ENCODE peak calls at places on chromosome 21, in eight cellular contexts. P is keratinocyte, R is heart left ventricle, B is ovary, Y is endodermal cell, T is endothelial cell of umbilical vein, D is thoracic aorta, G is lower lobe of right lung. F is an unnamed sample.
A peak's percentile ranks its signal among the peaks of the same experiment; 100 is the strongest.

GRCh38 chr21:25809013-25809412 is 74.2 kb downstream of the GABPA start:
- DNase-seq in P (peak; percentile 26), R (no peak), B (no peak), Y (no peak), T (no peak), D (no peak), G (no peak), F (no peak)

GRCh38 chr21:40658237-40658636 is 188.7 kb downstream of the DSCAM start:
- DNase-seq in P (no peak), R (no peak), B (no peak), Y (no peak), T (no peak), D (no peak), G (no peak), F (no peak)

GRCh38 chr21:42245348-42246185 is 26.6 kb downstream of the ABCG1 start:
- DNase-seq in P (no peak), R (no peak), B (no peak), Y (no peak), T (no peak), D (no peak), G (peak; percentile 43), F (peak; percentile 92)

GRCh38 chr21:34834852-34835501 is 166.2 kb downstream of the CLIC6 start:
- DNase-seq in P (no peak), R (no peak), B (no peak), Y (no peak), T (no peak), D (no peak), G (no peak), F (no peak)

GRCh38 chr21:41895643-41896493 is 16.7 kb upstream of the PRDM15 start:
- DNase-seq in P (no peak), R (no peak), B (no peak), Y (peak; percentile 75), T (peak; percentile 29), D (no peak), G (no peak), F (no peak)

GRCh38 chr21:18951291-18952038 is 547.9 kb upstream of the TMPRSS15 start:
- DNase-seq in P (no peak), R (no peak), B (no peak), Y (peak; percentile 82), T (no peak), D (no peak), G (no peak), F (peak; percentile 23)

GRCh38 chr21:43665879-43666278 is 6.5 kb downstream of the RRP1B start:
- DNase-seq in P (no peak), R (no peak), B (no peak), Y (no peak), T (no peak), D (no peak), G (no peak), F (peak; percentile 62)

GRCh38 chr21:32426592-32427051 is 14.1 kb downstream of the EVA1C start:
- DNase-seq in P (no peak), R (no peak), B (no peak), Y (no peak), T (peak; percentile 73), D (no peak), G (no peak), F (no peak)

GRCh38 chr21:43364261-43364510 is 62.7 kb downstream of the SIK1 start:
- DNase-seq in P (no peak), R (no peak), B (no peak), Y (no peak), T (no peak), D (no peak), G (no peak), F (no peak)

GRCh38 chr21:33578214-33578613 is 10.3 kb downstream of the DONSON start:
- DNase-seq in P (no peak), R (no peak), B (no peak), Y (no peak), T (no peak), D (no peak), G (no peak), F (no peak)

GRCh38 chr21:45574691-45575090 is 32.5 kb upstream of the SLC19A1 start:
- DNase-seq in P (no peak), R (no peak), B (peak; percentile 57), Y (no peak), T (no peak), D (no peak), G (peak; percentile 41), F (peak; percentile 4)

GRCh38 chr21:45575304-45575992 is 33.2 kb upstream of the SLC19A1 start:
- DNase-seq in P (no peak), R (no peak), B (peak; percentile 37), Y (peak; percentile 35), T (no peak), D (no peak), G (peak; percentile 30), F (peak; percentile 7)

GRCh38 chr21:45572783-45573451 is 30.7 kb upstream of the SLC19A1 start:
- DNase-seq in P (no peak), R (no peak), B (peak; percentile 40), Y (peak; percentile 21), T (peak; percentile 36), D (no peak), G (no peak), F (peak; percentile 4)

GRCh38 chr21:45573452-45574035 is 31.3 kb upstream of the SLC19A1 start:
- DNase-seq in P (no peak), R (no peak), B (peak; percentile 50), Y (peak; percentile 36), T (peak; percentile 14), D (no peak), G (peak; percentile 34), F (peak; percentile 3)

GRCh38 chr21:45574081-45574501 is 31.9 kb upstream of the SLC19A1 start:
- DNase-seq in P (no peak), R (no peak), B (peak; percentile 48), Y (peak; percentile 52), T (no peak), D (no peak), G (peak; percentile 32), F (peak; percentile 6)
- H3K4me3 ChIP-seq in P (no peak overlapping the region), R (no peak overlapping the region), B (no peak overlapping the region), Y (no peak overlapping the region), T (no peak overlapping the region), D (no peak overlapping the region), G (no peak overlapping the region), F (no peak overlapping the region)

DNA sequence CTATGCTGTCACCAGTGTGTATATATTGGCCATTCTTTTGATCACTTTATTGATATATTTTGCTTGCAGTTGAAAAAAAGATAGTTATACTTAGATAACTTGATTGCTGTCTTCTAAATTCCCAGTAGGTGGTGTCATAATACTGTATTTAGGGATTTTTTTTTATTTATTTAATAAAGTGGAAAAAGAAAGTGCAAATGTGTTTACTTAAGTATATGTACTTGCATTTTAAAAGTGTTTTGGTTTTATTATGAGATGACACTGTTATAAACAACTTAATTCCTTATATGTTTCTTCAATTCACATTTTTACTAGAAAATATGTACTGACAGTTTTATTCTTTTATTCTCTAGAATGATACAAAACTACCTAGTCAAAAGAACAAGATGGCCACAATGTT is 164.8 kb downstream of the USP25 start:
- DNase-seq in P (no peak), R (no peak), B (no peak), Y (no peak), T (peak; percentile 36), D (no peak), G (no peak), F (no peak)
- TF ChIP-seq CTCF in P (no peak), R (peak; percentile 60), B (peak; percentile 41), Y (peak; percentile 65), T (no peak), D (peak; percentile 33), G (no peak), F (no peak)

DNA sequence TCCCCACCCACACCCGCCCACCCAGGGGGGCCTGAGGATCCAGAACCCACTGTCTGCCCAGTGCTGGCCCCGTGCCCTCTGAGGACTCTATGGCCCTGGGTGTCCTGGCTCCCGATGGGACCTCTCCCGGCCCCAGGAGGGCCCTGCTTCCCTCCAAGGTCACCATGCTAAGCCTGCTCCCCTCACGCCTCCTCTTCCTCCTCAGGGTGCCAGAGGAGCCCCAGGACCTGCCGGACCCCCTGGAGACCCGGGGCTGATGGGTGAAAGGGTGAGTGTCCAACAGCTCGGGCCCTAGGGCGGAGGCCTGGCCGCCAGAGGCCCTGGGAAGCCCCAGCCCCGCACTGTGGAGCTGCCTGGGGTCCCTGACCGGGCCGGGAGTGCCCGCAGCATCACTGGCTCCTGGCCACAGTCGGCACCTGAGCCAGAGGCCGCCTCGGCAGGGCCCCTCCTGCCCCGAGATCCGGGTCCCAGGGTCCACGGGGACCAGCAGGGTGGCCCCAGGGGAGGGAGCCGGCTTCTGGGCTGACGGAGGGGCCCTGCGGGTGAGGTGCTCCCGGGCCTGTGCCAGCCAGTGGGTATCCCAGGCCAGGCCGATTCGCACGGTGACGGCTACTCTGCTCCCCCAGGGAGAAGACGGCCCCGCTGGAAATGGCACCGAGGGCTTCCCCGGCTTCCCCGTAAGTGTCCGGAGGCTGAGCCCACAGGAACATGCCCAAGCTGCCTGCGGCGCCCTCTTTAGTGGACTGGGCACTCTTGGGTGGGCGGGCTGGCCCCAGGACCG is 16.1 kb downstream of the COL6A1 start:
- DNase-seq in P (no peak), R (peak; percentile 23), B (peak; percentile 47), Y (peak; percentile 42), T (no peak), D (no peak), G (peak; percentile 43), F (no peak)
- H3K36me3 ChIP-seq in P (no peaks in the 10 kb centered on the region), R (peaks cover 72% of the 10 kb centered on the region), B (no peaks in the 10 kb centered on the region), Y (no peaks in the 10 kb centered on the region), T (no peaks in the 10 kb centered on the region), D (peaks cover 76% of the 10 kb centered on the region), G (peaks cover 48% of the 10 kb centered on the region), F (peaks cover 8% of the 10 kb centered on the region)

DNA sequence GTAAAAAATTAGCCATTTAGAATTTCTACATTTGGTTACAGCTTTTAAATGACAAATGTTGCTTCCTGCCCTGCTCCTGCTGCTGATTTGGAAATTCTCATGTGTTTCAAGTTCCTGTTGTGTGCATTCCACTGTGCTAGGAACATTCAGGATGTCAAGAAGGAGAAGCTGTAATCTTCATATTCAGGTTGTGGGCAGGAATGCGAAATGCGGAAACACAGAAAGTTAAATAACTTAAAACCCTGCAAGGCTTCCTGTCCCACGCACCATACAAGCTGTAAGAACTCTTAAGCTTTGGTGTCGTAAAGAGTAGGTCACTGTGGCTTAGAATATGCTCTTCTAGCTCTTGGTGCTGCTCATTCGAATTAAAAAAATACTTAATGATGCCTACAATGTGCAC is 52.6 kb downstream of the S100B start:
- DNase-seq in P (no peak), R (no peak), B (no peak), Y (no peak), T (peak; percentile 59), D (no peak), G (no peak), F (no peak)
- H3K4me3 ChIP-seq in P (no peak overlapping the region), R (no peak overlapping the region), B (no peak overlapping the region), Y (no peak overlapping the region), T (no peak overlapping the region), D (peak overlapping the region; percentile 50), G (peak overlapping the region; percentile 38), F (no peak overlapping the region)

F was measured in WERI-Rb-1.